ENCODE peak calls at places on chromosomes 13 and 19, in four cellular contexts. Y is NB4, A is right lobe of liver, T is IMR-90. S is an unnamed sample.

GRCh38 chr19:17220207-17220758 is 5.1 kb downstream of the USE1 start:
- DNase-seq in A (no peak), Y (peak), T (peak), S (peak)

GRCh38 chr19:6239871-6240676 is 39.7 kb downstream of the MLLT1 start:
- DNase-seq in Y (no peak), T (no peak), A (peak), S (no peak)

GRCh38 chr13:43785681-43786471 is 896 bp downstream of the ENOX1 start:
- DNase-seq in A (peak), Y (no peak), T (peak), S (peak)

GRCh38 chr19:4691383-4691782 is 21.2 kb upstream of the MYDGF start:
- DNase-seq in T (no peak), A (peak), Y (no peak), S (no peak)

GRCh38 chr19:49689133-49690072 is at the start of gene ADM5:
- DNase-seq in T (no peak), Y (peak), A (no peak), S (no peak)

GRCh38 chr13:44243198-44243852 is 130.3 kb upstream of the SERP2 start:
- DNase-seq in A (no peak), Y (peak), T (peak), S (peak)

GRCh38 chr19:34274827-34275625 is 20.7 kb downstream of the GARRE1 start:
- DNase-seq in A (no peak), T (peak), Y (no peak), S (no peak)

GRCh38 chr19:28864024-28864503 is 348.9 kb downstream of the UQCRFS1 start:
- DNase-seq in T (no peak), A (no peak), Y (no peak), S (no peak)

GRCh38 chr19:46959962-46960556 is 59.6 kb upstream of the NPAS1 start:
- DNase-seq in Y (no peak), A (no peak), T (no peak), S (no peak)

GRCh38 chr13:113117335-113117872 is 5.2 kb upstream of the F10 start:
- DNase-seq in A (peak), Y (no peak), T (no peak), S (no peak)

GRCh38 chr13:49110122-49110831 is 109.9 kb upstream of the MLNR start:
- DNase-seq in Y (peak), T (peak), A (peak), S (peak)
- TF ChIP-seq POLR2A in Y (peak), T (no peak), A (peak), S (peak)

DNA sequence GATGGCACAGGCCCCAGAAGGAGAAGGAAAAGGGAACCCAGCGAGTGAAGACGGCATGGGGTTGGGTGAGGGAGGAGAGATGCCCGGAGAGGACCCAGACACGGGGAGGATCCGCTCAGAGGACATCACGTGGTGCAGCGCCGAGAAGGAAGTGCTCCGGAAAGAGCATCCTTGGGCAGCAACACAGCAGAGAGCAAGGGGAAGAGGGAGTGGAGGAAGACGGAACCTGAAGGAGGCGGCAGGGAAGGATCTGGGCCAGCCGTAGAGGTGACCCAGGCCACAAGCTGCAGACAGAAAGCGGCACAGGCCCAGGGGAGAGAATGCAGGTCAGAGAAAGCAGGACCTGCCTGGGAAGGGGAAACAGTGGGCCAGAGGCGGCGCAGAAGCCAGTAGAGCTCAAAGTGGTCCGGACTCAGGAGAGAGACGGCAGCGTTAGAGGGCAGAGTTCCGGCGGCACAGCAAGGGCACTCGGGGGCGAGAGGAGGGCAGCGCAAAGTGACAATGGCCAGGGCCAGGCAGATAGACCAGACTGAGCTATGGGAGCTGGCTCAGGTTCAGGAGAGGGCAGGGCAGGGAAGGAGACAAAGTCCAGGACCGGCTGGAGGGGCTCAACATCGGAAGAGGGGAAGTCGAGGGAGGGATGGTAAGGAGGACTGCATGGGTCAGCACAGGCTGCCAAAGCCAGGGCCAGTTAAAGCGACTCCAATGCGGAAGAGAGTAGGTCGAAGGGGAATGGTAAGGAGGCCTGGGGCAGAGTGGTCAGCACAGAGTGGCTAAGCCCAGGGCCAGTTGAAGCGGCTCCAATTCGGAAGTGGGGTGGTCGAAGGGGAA is 990 bp downstream of the PPP1R12C start:
- DNase-seq in A (peak), T (peak), Y (peak), S (peak)
- TF ChIP-seq POLR2A in A (no peak), T (no peak), Y (no peak), S (no peak)

GRCh38 chr19:45515081-45515624 is 7.9 kb downstream of the VASP start:
- DNase-seq in A (peak), T (no peak), Y (peak), S (no peak)
- TF ChIP-seq POLR2A in A (no peak), T (no peak), Y (no peak), S (no peak)

GRCh38 chr13:27425918-27426630 is 1.7 kb downstream of the GTF3A start:
- DNase-seq in Y (peak), A (peak), T (peak), S (peak)
- TF ChIP-seq POLR2A in Y (peak), A (peak), T (no peak), S (peak)

GRCh38 chr19:36113895-36114762 is 546 bp downstream of the POLR2I start:
- DNase-seq in T (peak), Y (no peak), A (no peak), S (peak)

GRCh38 chr19:36113425-36113824 is 1.2 kb downstream of the POLR2I start:
- DNase-seq in A (no peak), Y (no peak), T (no peak), S (no peak)

GRCh38 chr19:36115453-36116343 is at the start of gene TBCB:
- DNase-seq in Y (no peak), T (peak), A (peak), S (no peak)

GRCh38 chr19:36116344-36116637 is 1.0 kb downstream of the TBCB start:
- DNase-seq in A (no peak), T (no peak), Y (no peak), S (no peak)

GRCh38 chr19:36114763-36115452 is at the start of gene POLR2I:
- DNase-seq in A (peak), T (peak), Y (peak), S (peak)
- TF ChIP-seq POLR2A in A (peak), T (peak), Y (peak), S (peak)

DNA sequence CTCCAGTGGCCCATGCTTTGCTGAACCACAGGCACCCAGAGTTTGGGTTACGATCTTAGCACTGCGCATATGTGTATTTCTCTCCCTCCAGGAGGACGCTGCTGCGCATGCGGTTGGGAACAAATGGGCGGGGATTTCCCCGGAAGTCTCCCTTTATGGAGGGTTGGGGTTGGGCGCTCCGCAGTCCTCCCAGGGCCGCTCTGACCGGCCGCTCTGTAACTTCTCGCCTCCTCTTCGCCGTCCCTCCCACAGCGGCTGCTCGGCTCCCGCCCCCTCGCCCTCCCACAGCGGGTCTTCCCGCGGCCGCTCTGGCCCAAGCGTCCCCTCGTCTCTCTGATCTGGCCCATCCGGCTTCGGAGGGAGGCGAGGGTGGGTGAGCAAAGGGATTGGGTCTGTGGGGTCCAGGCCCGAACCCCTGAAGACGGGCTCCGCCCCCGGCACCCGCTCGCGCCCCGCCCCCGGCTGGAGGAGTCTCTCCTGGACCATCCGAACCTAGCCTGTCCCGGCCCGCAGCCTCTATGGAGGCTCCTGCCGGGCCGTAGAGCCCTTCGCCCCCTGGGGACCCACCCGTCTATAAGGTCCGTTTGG is at the start of gene MEGF8:
- DNase-seq in A (peak), Y (peak), T (peak), S (peak)
- TF ChIP-seq POLR2A in A (peak), Y (peak), T (peak), S (peak)

DNA sequence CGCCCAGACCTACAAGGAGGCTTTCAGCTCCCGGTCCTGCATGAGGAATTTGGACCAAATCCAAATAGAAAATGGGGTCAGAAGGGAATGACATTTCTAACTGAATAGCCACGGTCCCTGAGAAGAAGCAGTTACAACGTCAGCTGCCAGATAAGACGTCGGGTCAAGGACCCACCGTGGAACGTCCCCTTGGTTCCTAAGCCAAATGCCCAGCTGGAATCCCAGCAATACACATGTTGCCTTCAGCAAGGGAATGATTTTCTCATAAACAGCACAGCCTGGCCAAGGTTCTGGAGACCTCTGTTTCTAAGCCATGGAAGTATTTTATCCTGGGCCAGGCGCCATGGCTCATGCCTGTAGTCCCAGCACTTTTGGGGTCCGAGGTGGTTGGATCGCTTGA is 109.1 kb upstream of the PEG3 start:
- DNase-seq in A (no peak), T (no peak), Y (no peak), S (no peak)
- TF ChIP-seq POLR2A in A (no peak), T (no peak), Y (no peak), S (no peak)

DNA sequence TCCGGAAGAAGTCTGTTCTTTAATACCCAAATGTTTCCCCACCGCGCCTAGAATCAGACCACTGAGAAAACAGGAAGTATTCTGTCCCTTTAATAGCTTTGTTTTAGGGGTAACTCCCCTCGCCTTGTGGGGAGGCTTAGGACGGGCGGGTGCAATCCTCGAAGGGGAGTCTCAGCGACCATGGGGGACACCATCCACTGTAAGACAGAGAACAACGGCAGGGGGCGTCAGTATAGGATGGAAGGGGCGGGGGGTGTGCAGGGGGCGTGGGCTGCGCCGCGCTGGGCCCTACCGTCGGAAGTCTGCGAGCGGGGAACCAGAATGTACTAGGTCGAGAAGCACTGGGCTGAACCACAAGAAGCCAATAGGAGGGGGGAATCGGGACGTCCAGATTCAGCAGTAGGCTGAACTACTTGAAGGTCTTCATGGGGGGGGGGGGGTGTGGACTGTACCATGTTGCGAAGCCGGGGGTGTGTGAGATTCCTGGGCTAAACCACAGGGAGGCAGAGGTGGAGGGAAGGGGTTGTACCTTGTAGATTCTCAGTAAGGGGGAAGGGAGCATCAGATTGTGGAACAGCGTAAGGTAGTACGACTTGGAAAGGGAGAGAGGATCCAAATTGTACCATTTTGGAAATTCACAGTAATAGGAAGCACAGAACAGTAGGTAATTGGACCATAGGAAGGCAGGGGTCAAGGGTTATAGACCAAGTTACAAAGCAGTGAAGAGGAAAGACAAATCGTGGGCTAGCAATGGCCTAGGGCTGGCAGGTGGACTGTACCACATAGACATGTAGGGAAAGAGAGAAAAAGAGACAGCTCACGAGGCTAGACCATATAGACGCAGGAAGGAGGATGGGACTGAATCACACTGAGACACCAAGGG is 1.0 kb upstream of the DBP start:
- DNase-seq in A (peak), Y (peak), T (peak), S (peak)
- TF ChIP-seq POLR2A in A (peak), Y (no peak), T (no peak), S (no peak)